ENCODE peak calls at places on chromosomes 6 and 20, in six cellular contexts. A, O, D, Q, H and B are unnamed samples.

GRCh38 chr6:97697450-97697849 is 414.4 kb upstream of the MMS22L start:
- DNase-seq in A (no peak), O (no peak), D (peak), Q (no peak), H (no peak), B (no peak)

GRCh38 chr6:118894425-118895240 is 681 bp downstream of the ASF1A start:
- DNase-seq in A (peak), O (peak), D (peak), Q (no peak), H (peak), B (peak)

GRCh38 chr6:169409742-169410312 is 156.2 kb upstream of the THBS2 start:
- DNase-seq in A (no peak), O (no peak), D (no peak), Q (peak), H (no peak), B (no peak)

GRCh38 chr6:133404728-133405127 is 163.6 kb downstream of the EYA4 start:
- DNase-seq in A (no peak), O (no peak), D (no peak), Q (no peak), H (no peak), B (no peak)

GRCh38 chr6:148203970-148204369 is 138.7 kb upstream of the SASH1 start:
- DNase-seq in A (no peak), O (no peak), D (peak), Q (no peak), H (no peak), B (no peak)

GRCh38 chr6:109998159-109998785 is 20.2 kb downstream of the GPR6 start:
- DNase-seq in A (no peak), O (no peak), D (no peak), Q (no peak), H (peak), B (no peak)

GRCh38 chr6:12160350-12160749 is 129.8 kb upstream of the EDN1 start:
- DNase-seq in A (no peak), O (no peak), D (peak), Q (no peak), H (no peak), B (no peak)

GRCh38 chr20:44765647-44766367 is 20.1 kb downstream of the KCNK15 start:
- DNase-seq in A (no peak), O (no peak), D (no peak), Q (no peak), H (no peak), B (no peak)

GRCh38 chr20:54199721-54200176 is 8.1 kb upstream of the PFDN4 start:
- DNase-seq in A (peak), O (peak), D (peak), Q (peak), H (peak), B (peak)

GRCh38 chr6:19994909-19995308 is 157.7 kb downstream of the ID4 start:
- DNase-seq in A (no peak), O (no peak), D (no peak), Q (no peak), H (no peak), B (no peak)

GRCh38 chr6:9204171-9204570 is 768.8 kb upstream of the SLC35B3 start:
- DNase-seq in A (no peak), O (no peak), D (peak), Q (no peak), H (no peak), B (no peak)

GRCh38 chr20:19757973-19758887 is at the start of gene RIN2:
- DNase-seq in A (peak), O (peak), D (peak), Q (peak), H (peak), B (peak)

GRCh38 chr6:61711849-61712248 is 574.2 kb downstream of the KHDRBS2 start:
- DNase-seq in A (no peak), O (no peak), D (no peak), Q (no peak), H (peak), B (peak)

GRCh38 chr20:48489656-48490055 is 338.1 kb downstream of the PREX1 start:
- DNase-seq in A (peak), O (no peak), D (no peak), Q (no peak), H (no peak), B (no peak)

GRCh38 chr6:22575190-22575589 is 5.8 kb downstream of the HDGFL1 start:
- DNase-seq in A (no peak), O (no peak), D (peak), Q (no peak), H (no peak), B (no peak)

GRCh38 chr20:14521436-14521835 is 184.0 kb upstream of the FLRT3 start:
- DNase-seq in A (no peak), O (no peak), D (no peak), Q (no peak), H (no peak), B (no peak)

GRCh38 chr6:22755605-22756004 is 186.2 kb downstream of the HDGFL1 start:
- DNase-seq in A (no peak), O (no peak), D (no peak), Q (no peak), H (no peak), B (no peak)

GRCh38 chr6:25755496-25755895 is 954 bp downstream of the SLC17A4 start:
- DNase-seq in A (no peak), O (no peak), D (no peak), Q (no peak), H (no peak), B (no peak)

GRCh38 chr6:138297761-138298298 is 79.5 kb upstream of the PBOV1 start:
- DNase-seq in A (no peak), O (no peak), D (peak), Q (peak), H (no peak), B (no peak)

GRCh38 chr6:138218449-138218848 is at the start of gene PBOV1:
- DNase-seq in A (no peak), O (no peak), D (no peak), Q (no peak), H (no peak), B (no peak)

GRCh38 chr6:52141596-52141995 is 44.6 kb upstream of the IL17A start:
- DNase-seq in A (no peak), O (no peak), D (no peak), Q (peak), H (no peak), B (no peak)

GRCh38 chr6:15911753-15912504 is 217.0 kb upstream of the MYLIP start:
- DNase-seq in A (no peak), O (no peak), D (no peak), Q (no peak), H (peak), B (no peak)

GRCh38 chr6:99821164-99821563 is 172.9 kb downstream of the MCHR2 start:
- DNase-seq in A (no peak), O (no peak), D (no peak), Q (no peak), H (no peak), B (no peak)

GRCh38 chr6:79077680-79078056 is 386 bp downstream of the PHIP start:
- DNase-seq in A (peak), O (no peak), D (no peak), Q (no peak), H (no peak), B (peak)

GRCh38 chr6:37483917-37484785 is 15.5 kb downstream of the CCDC167 start:
- DNase-seq in A (peak), O (peak), D (peak), Q (no peak), H (peak), B (peak)

GRCh38 chr20:34262488-34263288 is 21.5 kb downstream of the ASIP start:
- DNase-seq in A (no peak), O (no peak), D (peak), Q (no peak), H (no peak), B (no peak)

GRCh38 chr20:63567382-63568169 is 6.5 kb downstream of the HELZ2 start:
- DNase-seq in A (no peak), O (no peak), D (peak), Q (no peak), H (no peak), B (no peak)

GRCh38 chr20:51886341-51886740 is 84.0 kb upstream of the SALL4 start:
- DNase-seq in A (no peak), O (no peak), D (no peak), Q (no peak), H (no peak), B (no peak)

GRCh38 chr20:53570446-53571276 is 23.0 kb downstream of the ZNF217 start:
- DNase-seq in A (no peak), O (no peak), D (no peak), Q (peak), H (no peak), B (no peak)

GRCh38 chr20:22574545-22575086 is 9.8 kb downstream of the FOXA2 start:
- DNase-seq in A (no peak), O (no peak), D (no peak), Q (no peak), H (no peak), B (no peak)

GRCh38 chr6:56695702-56696101 is 53.0 kb upstream of the DST start:
- DNase-seq in A (no peak), O (no peak), D (no peak), Q (no peak), H (no peak), B (no peak)

GRCh38 chr6:90076471-90076870 is 182.2 kb downstream of the GJA10 start:
- DNase-seq in A (no peak), O (no peak), D (no peak), Q (no peak), H (no peak), B (no peak)

GRCh38 chr6:159577564-159577963 is 115.5 kb downstream of the SOD2 start:
- DNase-seq in A (no peak), O (no peak), D (peak), Q (no peak), H (no peak), B (no peak)

GRCh38 chr6:142886431-142887170 is 58.4 kb downstream of the HIVEP2 start:
- DNase-seq in A (no peak), O (no peak), D (peak), Q (no peak), H (peak), B (no peak)

GRCh38 chr6:131744888-131745287 is 34.1 kb upstream of the CTAGE9 start:
- DNase-seq in A (no peak), O (no peak), D (no peak), Q (no peak), H (no peak), B (no peak)

DNA sequence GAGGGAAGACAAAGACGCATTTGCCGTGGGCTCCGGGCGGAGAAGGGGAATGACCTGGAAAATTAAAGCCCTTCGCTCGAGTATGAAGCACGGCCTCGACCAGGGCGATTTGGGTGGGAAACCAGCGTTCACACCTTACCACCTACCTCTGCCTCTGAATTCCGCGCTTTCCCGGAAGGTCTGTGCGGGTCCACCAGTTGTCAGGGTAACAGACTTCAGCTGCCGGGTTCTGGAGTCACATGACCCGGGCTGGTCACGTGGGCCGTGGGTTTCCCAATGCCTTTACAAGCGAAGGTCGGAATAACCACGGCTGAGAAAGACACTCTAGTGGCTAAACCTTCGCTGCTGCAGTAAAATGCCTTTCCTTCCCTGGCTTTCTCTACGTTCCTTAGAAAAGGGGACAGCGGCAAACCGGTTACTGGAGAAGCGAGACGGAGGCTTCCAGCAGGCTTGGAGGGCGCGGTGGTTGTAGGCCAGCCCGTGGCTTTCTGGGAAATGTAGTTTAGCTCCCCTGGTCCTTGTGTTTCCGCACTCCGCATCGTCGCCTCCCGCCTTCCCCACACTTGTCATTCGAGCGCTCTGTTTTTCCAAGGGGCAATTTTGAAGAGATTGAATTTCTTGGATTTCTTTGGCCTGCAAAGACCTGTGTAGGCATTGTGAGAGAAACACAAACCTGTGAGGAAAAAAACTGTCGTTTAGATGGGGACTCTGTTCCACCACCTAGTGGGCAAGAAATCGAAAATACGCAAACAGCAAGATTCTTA is at the start of gene CEP162:
- DNase-seq in A (peak), O (peak), D (peak), Q (peak), H (peak), B (peak)
- TF ChIP-seq CTCF in A (peak), O (no peak), D (peak), Q (peak), H (peak), B (peak)

GRCh38 chr20:58651823-58652605 is 931 bp downstream of the STX16 start:
- DNase-seq in A (no peak), O (peak), D (peak), Q (peak), H (peak), B (peak)
- TF ChIP-seq CTCF in A (peak), O (no peak), D (no peak), Q (no peak), H (no peak), B (no peak)

GRCh38 chr6:149487316-149487715 is 2.5 kb upstream of the ZC3H12D start:
- DNase-seq in A (no peak), O (no peak), D (no peak), Q (no peak), H (no peak), B (no peak)

GRCh38 chr6:149482542-149483261 is 2.1 kb downstream of the ZC3H12D start:
- DNase-seq in A (no peak), O (no peak), D (no peak), Q (no peak), H (no peak), B (no peak)

GRCh38 chr6:149483302-149483701 is 1.5 kb downstream of the ZC3H12D start:
- DNase-seq in A (no peak), O (no peak), D (no peak), Q (no peak), H (no peak), B (no peak)

GRCh38 chr6:149483849-149484635 is 772 bp downstream of the ZC3H12D start:
- DNase-seq in A (no peak), O (no peak), D (peak), Q (peak), H (no peak), B (no peak)

DNA sequence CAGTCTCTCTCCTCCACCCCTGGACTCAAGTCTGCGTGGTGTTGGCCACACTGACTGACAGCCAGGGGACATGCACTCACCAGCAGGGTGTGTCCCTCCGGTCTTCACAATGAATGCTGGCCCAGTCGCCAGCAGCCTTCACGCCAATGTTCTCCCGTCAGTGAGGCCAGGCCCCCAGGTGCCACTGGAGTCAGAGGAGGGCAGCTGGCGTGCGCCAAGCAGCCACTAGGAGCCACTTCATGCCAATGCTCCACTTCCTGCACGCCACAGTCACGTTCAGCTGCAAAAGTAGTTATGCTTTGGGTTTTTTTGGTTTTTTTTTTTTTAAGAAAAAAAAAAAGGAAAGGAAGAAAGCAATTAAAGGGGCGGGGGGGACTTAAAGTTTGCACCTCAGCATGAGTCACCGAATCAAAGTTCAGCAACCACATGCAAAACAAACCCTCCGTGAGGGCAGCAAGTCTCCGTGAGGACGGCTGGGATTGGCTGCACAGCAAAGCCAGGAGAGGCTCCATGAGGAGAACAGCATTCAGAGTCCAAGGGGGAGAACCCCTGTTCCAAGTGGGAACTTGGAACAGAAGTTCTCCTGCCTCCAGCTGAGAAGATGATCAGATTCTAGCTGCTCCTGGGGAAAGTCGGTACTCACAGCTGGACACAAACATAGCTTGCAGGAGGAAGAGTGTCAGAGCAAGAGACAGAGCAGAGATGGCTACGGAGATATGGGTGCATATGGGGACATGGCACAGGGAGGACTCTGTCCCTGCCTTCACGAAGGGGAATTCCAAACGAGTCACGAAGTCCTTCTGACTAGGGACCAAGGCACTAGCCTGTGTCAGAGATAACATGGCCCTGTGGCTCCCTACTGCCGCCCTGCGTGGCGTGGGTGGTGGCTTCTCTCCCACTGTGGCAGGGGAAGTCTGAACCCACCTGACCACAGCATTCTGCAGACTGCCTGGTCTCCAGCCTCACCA is at the start of gene ZC3H12D:
- DNase-seq in A (no peak), O (no peak), D (peak), Q (peak), H (no peak), B (no peak)
- TF ChIP-seq CTCF in A (no peak), O (no peak), D (no peak), Q (peak), H (no peak), B (no peak)

GRCh38 chr6:35305117-35305516 is 7.5 kb downstream of the DEF6 start:
- DNase-seq in A (no peak), O (no peak), D (no peak), Q (no peak), H (peak), B (no peak)
- TF ChIP-seq CTCF in A (no peak), O (no peak), D (no peak), Q (no peak), H (peak), B (no peak)

GRCh38 chr20:36830791-36831691 is 44.9 kb upstream of the TLDC2 start:
- DNase-seq in A (no peak), O (no peak), D (no peak), Q (no peak), H (peak), B (no peak)
- TF ChIP-seq CTCF in A (peak), O (no peak), D (peak), Q (peak), H (peak), B (no peak)

GRCh38 chr6:17816921-17817611 is 110.3 kb upstream of the NUP153 start:
- DNase-seq in A (no peak), O (no peak), D (peak), Q (no peak), H (no peak), B (no peak)
- TF ChIP-seq CTCF in A (peak), O (no peak), D (no peak), Q (no peak), H (no peak), B (no peak)

GRCh38 chr20:1500496-1500895 is 9.3 kb upstream of the SIRPB2 start:
- DNase-seq in A (no peak), O (no peak), D (no peak), Q (no peak), H (peak), B (no peak)

GRCh38 chr20:1494436-1494835 is 3.2 kb upstream of the SIRPB2 start:
- DNase-seq in A (no peak), O (no peak), D (no peak), Q (peak), H (no peak), B (no peak)

GRCh38 chr20:1503564-1504227 is 12.5 kb upstream of the SIRPB2 start:
- DNase-seq in A (peak), O (peak), D (peak), Q (peak), H (peak), B (peak)

GRCh38 chr20:1496930-1497329 is 5.7 kb upstream of the SIRPB2 start:
- DNase-seq in A (no peak), O (no peak), D (no peak), Q (no peak), H (no peak), B (no peak)

GRCh38 chr20:1499528-1500420 is 8.6 kb upstream of the SIRPB2 start:
- DNase-seq in A (no peak), O (no peak), D (no peak), Q (peak), H (no peak), B (no peak)
- TF ChIP-seq CTCF in A (no peak), O (no peak), D (no peak), Q (no peak), H (no peak), B (no peak)

DNA sequence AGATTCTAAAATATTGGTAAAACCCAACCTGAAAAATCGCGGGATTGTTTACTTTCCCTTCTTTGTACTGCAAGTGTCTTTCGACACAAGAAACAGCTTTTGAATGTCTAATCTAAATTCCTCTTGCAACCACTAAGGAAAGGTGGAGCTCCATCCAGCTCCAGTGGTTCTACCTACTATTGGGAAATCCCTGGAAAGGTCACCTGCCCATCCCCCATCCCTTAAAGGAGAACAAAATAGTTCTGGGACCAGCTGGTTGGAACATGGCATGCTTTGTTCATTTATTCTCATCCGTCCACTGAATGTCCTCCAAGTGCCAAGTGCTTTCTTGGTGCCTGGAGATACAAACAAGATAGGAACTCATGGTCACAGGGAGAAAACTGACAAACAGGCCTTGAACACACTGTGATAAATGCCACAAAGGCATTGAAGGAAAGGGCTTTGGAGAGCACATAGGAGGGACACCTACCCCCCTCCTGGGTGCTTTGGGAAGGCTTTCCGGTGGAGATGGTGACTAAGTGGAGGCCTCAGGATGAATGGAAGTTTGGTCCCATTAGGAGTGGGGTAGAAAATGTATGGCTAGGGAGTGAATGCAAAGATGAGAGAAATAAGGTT is 2.3 kb upstream of the CITED2 start:
- DNase-seq in A (no peak), O (peak), D (peak), Q (peak), H (peak), B (no peak)
- TF ChIP-seq CTCF in A (no peak), O (no peak), D (no peak), Q (peak), H (no peak), B (no peak)

GRCh38 chr6:141464490-141464889 is 668.2 kb upstream of the GJE1 start:
- DNase-seq in A (no peak), O (no peak), D (peak), Q (no peak), H (no peak), B (no peak)
- TF ChIP-seq CTCF in A (no peak), O (no peak), D (no peak), Q (no peak), H (no peak), B (no peak)

GRCh38 chr20:61979701-61980635 is 85.7 kb downstream of the TAF4 start:
- DNase-seq in A (no peak), O (no peak), D (no peak), Q (no peak), H (no peak), B (no peak)

GRCh38 chr20:61982951-61983315 is 82.7 kb downstream of the TAF4 start:
- DNase-seq in A (no peak), O (no peak), D (no peak), Q (no peak), H (no peak), B (no peak)

GRCh38 chr20:61982240-61982950 is 83.3 kb downstream of the TAF4 start:
- DNase-seq in A (no peak), O (no peak), D (no peak), Q (no peak), H (no peak), B (no peak)

GRCh38 chr20:61979090-61979489 is 86.6 kb downstream of the TAF4 start:
- DNase-seq in A (no peak), O (no peak), D (no peak), Q (no peak), H (no peak), B (no peak)

GRCh38 chr20:61980647-61981583 is 84.8 kb downstream of the TAF4 start:
- DNase-seq in A (no peak), O (peak), D (peak), Q (no peak), H (peak), B (peak)
- TF ChIP-seq CTCF in A (peak), O (peak), D (peak), Q (peak), H (peak), B (no peak)